ENCODE peak calls at places on chromosomes 11 and 22, in ten cellular contexts. J is fibroblast of lung, H is mesenchymal stem cell, Q is kidney, K is IMR-90, I is GM23248, A is HCT116, L is mesendoderm, S is SK-N-SH, X is mammary epithelial cell. U is an unnamed sample.
A peak's percentile ranks its signal among the peaks of the same experiment; 100 is the strongest.

GRCh38 chr11:61482513-61482912 is 26.0 kb upstream of the LRRC10B start:
- DNase-seq in L (peak; percentile 81), S (peak; percentile 70), X (no peak), K (no peak), A (no peak), J (no peak), I (peak; percentile 62), Q (no peak), H (no peak), U (no peak)

GRCh38 chr11:17822021-17822781 is 87.6 kb downstream of the KCNC1 start:
- DNase-seq in K (peak; percentile 82), I (peak; percentile 83), L (no peak), H (peak; percentile 87), A (no peak), Q (no peak), J (peak; percentile 62), X (no peak), S (no peak), U (no peak)

GRCh38 chr22:40416636-40417035 is 46.2 kb downstream of the SGSM3 start:
- DNase-seq in X (no peak), A (no peak), L (no peak), I (no peak), J (no peak), K (no peak), H (no peak), Q (no peak), S (no peak), U (no peak)

GRCh38 chr11:90321018-90321417 is 98.2 kb upstream of the CHORDC1 start:
- DNase-seq in I (no peak), X (no peak), S (no peak), J (no peak), K (no peak), Q (no peak), A (no peak), L (no peak), H (no peak), U (no peak)

GRCh38 chr11:64894070-64894811 is 15.8 kb upstream of the EHD1 start:
- DNase-seq in I (peak; percentile 77), L (peak; percentile 77), H (peak; percentile 66), A (no peak), K (peak; percentile 51), J (peak; percentile 34), X (peak; percentile 39), S (peak; percentile 97), Q (peak; percentile 93), U (peak; percentile 96)

GRCh38 chr11:279966-280761 is 2.0 kb downstream of the NLRP6 start:
- DNase-seq in L (no peak), X (peak; percentile 38), J (peak; percentile 36), K (peak; percentile 30), H (no peak), Q (peak; percentile 83), I (peak; percentile 64), A (no peak), S (peak; percentile 48), U (peak; percentile 57)

GRCh38 chr11:126415669-126416420 is 60.4 kb downstream of the ST3GAL4 start:
- DNase-seq in H (no peak), A (no peak), I (no peak), L (no peak), J (no peak), Q (peak; percentile 91), X (no peak), S (no peak), K (no peak), U (peak; percentile 66)

GRCh38 chr11:131671764-131672163 is 301.3 kb downstream of the NTM start:
- DNase-seq in I (no peak), X (no peak), L (peak; percentile 68), K (no peak), A (no peak), H (no peak), Q (no peak), S (no peak), J (no peak), U (no peak)

GRCh38 chr11:125262825-125263218 is 98.3 kb downstream of the PKNOX2 start:
- DNase-seq in A (no peak), I (peak; percentile 71), L (peak; percentile 77), X (no peak), J (no peak), K (peak; percentile 47), Q (no peak), H (peak; percentile 73), S (no peak), U (no peak)
- H3K9ac ChIP-seq in A (no peak overlapping the region), I (peak overlapping the region; percentile 74), L (peak overlapping the region; percentile 14), X (no peak overlapping the region), J (peak overlapping the region; percentile 51), K (peak overlapping the region; percentile 63), Q (no peak overlapping the region), H (peak overlapping the region; percentile 68), S (no peak overlapping the region), U (no peak overlapping the region)

GRCh38 chr11:46402957-46403902 is 11.7 kb upstream of the CHRM4 start:
- DNase-seq in L (no peak), Q (peak; percentile 17), A (no peak), K (no peak), S (peak; percentile 9), H (no peak), J (no peak), X (no peak), I (no peak), U (no peak)

GRCh38 chr11:46407635-46408034 is 16.1 kb upstream of the CHRM4 start:
- DNase-seq in I (no peak), Q (no peak), X (no peak), H (no peak), A (no peak), L (peak; percentile 77), K (no peak), J (no peak), S (no peak), U (no peak)

GRCh38 chr11:46404476-46405017 is 13.0 kb upstream of the CHRM4 start:
- DNase-seq in I (peak; percentile 20), J (peak; percentile 41), X (no peak), S (no peak), Q (peak; percentile 37), K (no peak), L (no peak), H (no peak), A (no peak), U (no peak)

GRCh38 chr11:46410021-46410420 is 18.4 kb upstream of the CHRM4 start:
- DNase-seq in X (no peak), S (no peak), J (no peak), K (no peak), H (no peak), I (no peak), Q (no peak), A (no peak), L (peak; percentile 72), U (no peak)

GRCh38 chr11:46408407-46408986 is 16.9 kb upstream of the CHRM4 start:
- DNase-seq in J (no peak), S (no peak), I (no peak), X (no peak), A (no peak), H (no peak), L (no peak), Q (peak; percentile 57), K (no peak), U (no peak)
- H3K36me3 ChIP-seq in J (peaks cover 10% of the 10 kb centered on the region), S (peaks cover 13% of the 10 kb centered on the region), I (no peaks in the 10 kb centered on the region), X (peaks cover 8% of the 10 kb centered on the region), A (no peaks in the 10 kb centered on the region), H (peaks cover 60% of the 10 kb centered on the region), L (no peaks in the 10 kb centered on the region), Q (peaks cover 21% of the 10 kb centered on the region), K (peaks cover 24% of the 10 kb centered on the region), U (no peaks in the 10 kb centered on the region)

DNA sequence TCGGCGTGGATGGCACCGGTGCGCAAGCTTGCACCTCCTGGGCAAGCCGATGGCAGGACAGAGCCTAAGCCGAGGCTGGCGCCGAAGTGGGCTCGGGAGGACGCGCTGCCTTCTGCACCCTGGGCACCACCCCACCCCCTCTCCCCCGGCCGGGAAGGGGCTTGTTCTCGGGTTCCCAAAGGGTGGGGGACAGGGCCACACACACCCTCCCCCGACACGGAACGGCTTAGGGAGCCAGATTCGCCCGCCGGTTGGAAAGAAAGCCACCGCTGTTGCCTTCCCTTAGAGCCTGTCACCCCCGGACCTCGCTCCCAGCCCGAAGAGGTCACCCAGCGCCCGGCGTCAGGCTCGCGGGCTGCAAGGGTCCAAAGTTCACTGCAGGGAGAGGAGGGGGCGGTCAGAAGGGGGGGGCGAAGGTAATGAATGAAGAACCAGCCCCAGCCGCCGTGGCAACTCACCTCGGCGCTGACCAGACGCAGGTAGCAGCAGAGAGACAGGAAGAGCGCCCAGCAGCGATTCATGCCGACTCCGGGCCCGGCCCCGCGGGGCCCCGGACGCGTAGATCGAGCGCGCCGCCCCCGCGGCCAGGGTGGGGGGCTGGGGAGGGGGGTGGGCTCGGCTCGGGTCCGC is 1.2 kb downstream of the PDGFB start:
- DNase-seq in X (peak; percentile 56), A (no peak), K (no peak), L (peak; percentile 51), S (no peak), H (peak; percentile 40), Q (no peak), I (no peak), J (no peak), U (no peak)
- H3K9ac ChIP-seq in X (peak overlapping the region; percentile 52), A (peak overlapping the region; percentile 89), K (no peak overlapping the region), L (peak overlapping the region; percentile 83), S (no peak overlapping the region), H (no peak overlapping the region), Q (peak overlapping the region; percentile 43), I (no peak overlapping the region), J (no peak overlapping the region), U (peak overlapping the region; percentile 19)

GRCh38 chr11:95219599-95219998 is 11.4 kb downstream of the SESN3 start:
- DNase-seq in S (no peak), Q (no peak), A (no peak), I (no peak), L (no peak), H (no peak), K (no peak), J (no peak), X (no peak), U (no peak)
- H3K36me3 ChIP-seq in S (no peaks in the 10 kb centered on the region), Q (no peaks in the 10 kb centered on the region), A (no peaks in the 10 kb centered on the region), I (no peaks in the 10 kb centered on the region), L (no peaks in the 10 kb centered on the region), H (no peaks in the 10 kb centered on the region), K (no peaks in the 10 kb centered on the region), J (no peaks in the 10 kb centered on the region), X (no peaks in the 10 kb centered on the region), U (no peaks in the 10 kb centered on the region)

GRCh38 chr11:59510917-59511589 is at the start of gene OR4D9:
- DNase-seq in L (no peak), H (no peak), I (no peak), S (no peak), X (no peak), Q (no peak), A (no peak), K (no peak), J (no peak), U (no peak)
- H3K9ac ChIP-seq in L (no peak within 1 kb of the TSS), H (no peak within 1 kb of the TSS), I (no peak within 1 kb of the TSS), S (no peak within 1 kb of the TSS), X (no peak within 1 kb of the TSS), Q (no peak within 1 kb of the TSS), A (no peak within 1 kb of the TSS), K (no peak within 1 kb of the TSS), J (no peak within 1 kb of the TSS), U (no peak within 1 kb of the TSS)

U was measured in colonic mucosa.